ENCODE peak calls at places on chromosomes 16 and 17, in four cellular contexts. L, I, R and S are unnamed samples.

GRCh38 chr17:27353469-27354050 is 59.6 kb downstream of the WSB1 start:
- DNase-seq in L (peak), I (peak), R (peak), S (peak)

GRCh38 chr17:40283662-40284061 is 4.0 kb upstream of the CDC6 start:
- DNase-seq in L (no peak), I (no peak), R (no peak), S (no peak)

GRCh38 chr17:44000871-44001460 is 3.5 kb upstream of the NAGS start:
- DNase-seq in L (no peak), I (no peak), R (no peak), S (no peak)

GRCh38 chr16:48160575-48160974 is 4.8 kb upstream of the ABCC12 start:
- DNase-seq in L (no peak), I (no peak), R (no peak), S (no peak)

GRCh38 chr17:32161029-32161428 is 18.7 kb downstream of the RHOT1 start:
- DNase-seq in L (no peak), I (no peak), R (no peak), S (no peak)

GRCh38 chr17:4945176-4945943 is 3.0 kb downstream of the PFN1 start:
- DNase-seq in L (no peak), I (peak), R (peak), S (peak)

GRCh38 chr17:80313160-80313829 is 52.6 kb downstream of the RNF213 start:
- DNase-seq in L (no peak), I (no peak), R (no peak), S (no peak)

GRCh38 chr17:38344127-38344745 is 480 bp upstream of the GPR179 start:
- DNase-seq in L (no peak), I (no peak), R (no peak), S (no peak)

GRCh38 chr16:86396918-86397317 is 113.4 kb upstream of the FOXF1 start:
- DNase-seq in L (no peak), I (no peak), R (no peak), S (no peak)
- TF ChIP-seq CBFB in L (no peak), I (no peak), R (no peak), S (no peak)

DNA sequence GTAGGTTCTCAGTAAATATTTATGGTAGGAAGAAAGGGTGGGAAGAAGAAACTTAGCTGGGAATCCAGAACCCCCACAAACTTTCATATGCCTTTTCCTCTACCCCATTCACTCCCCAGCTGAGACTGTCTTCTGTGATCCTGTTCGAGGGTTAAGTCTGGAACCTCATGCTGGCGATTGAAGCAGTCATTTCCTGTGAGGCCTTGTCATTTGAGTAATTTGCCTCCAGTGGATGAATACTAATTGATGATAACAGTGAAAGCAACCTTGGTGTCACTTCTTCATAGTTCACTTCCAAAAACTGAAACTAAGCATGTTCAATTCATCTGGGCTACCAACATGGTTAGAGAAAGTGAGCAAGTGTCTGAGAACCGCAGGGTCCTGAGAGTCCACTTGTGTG is 401.2 kb downstream of the CDH13 start:
- DNase-seq in L (no peak), I (no peak), R (no peak), S (no peak)
- TF ChIP-seq TCF7 in L (no peak), I (no peak), R (no peak), S (no peak)

GRCh38 chr16:85928411-85928820 is 29.5 kb downstream of the IRF8 start:
- DNase-seq in L (no peak), I (no peak), R (no peak), S (no peak)

GRCh38 chr16:85927326-85927725 is 28.4 kb downstream of the IRF8 start:
- DNase-seq in L (no peak), I (no peak), R (no peak), S (no peak)

GRCh38 chr16:85927938-85928337 is 29.0 kb downstream of the IRF8 start:
- DNase-seq in L (no peak), I (no peak), R (no peak), S (no peak)

GRCh38 chr16:85930321-85930720 is 31.4 kb downstream of the IRF8 start:
- DNase-seq in L (no peak), I (no peak), R (no peak), S (no peak)

GRCh38 chr16:85929259-85929704 is 30.3 kb downstream of the IRF8 start:
- DNase-seq in L (no peak), I (no peak), R (no peak), S (no peak)
- TF ChIP-seq CBFB in L (no peak), I (no peak), R (no peak), S (no peak)

DNA sequence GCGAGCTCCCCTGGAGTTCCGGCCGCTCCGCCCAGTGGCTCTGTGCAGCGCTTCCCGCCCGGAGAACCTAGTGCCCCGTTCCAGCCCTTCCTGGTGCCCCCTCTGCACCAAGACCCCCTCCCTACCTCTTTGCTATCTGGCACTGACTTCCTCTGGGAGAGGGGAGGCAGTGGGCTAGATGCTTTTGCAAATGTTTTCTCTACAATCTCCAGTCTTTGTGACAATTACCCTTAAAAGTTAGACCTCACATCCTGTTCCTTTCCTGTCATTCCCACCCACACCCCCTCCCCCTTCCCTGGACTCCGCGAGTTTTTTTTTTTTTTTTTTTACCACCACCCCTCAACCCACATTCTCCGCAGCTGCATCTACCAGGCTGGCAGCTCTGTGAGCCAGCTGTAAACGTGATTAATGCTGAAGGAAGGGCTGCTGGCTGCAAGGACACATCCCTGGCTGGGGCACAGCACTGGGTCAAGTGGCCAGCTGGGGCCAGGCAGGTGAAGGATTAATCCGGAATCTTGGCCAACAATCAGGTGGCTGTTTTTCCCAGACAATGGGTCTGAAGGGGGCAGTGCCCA is 101.5 kb downstream of the MGAT5B start:
- DNase-seq in L (peak), I (no peak), R (no peak), S (no peak)
- TF ChIP-seq TCF7 in L (no peak), I (no peak), R (no peak), S (no peak)

GRCh38 chr16:50440531-50440930 is 71.7 kb upstream of the BRD7 start:
- DNase-seq in L (no peak), I (no peak), R (no peak), S (no peak)

GRCh38 chr16:50440991-50441390 is 72.2 kb upstream of the BRD7 start:
- DNase-seq in L (no peak), I (no peak), R (no peak), S (no peak)

GRCh38 chr16:50434872-50435478 is 66.2 kb upstream of the BRD7 start:
- DNase-seq in L (no peak), I (no peak), R (peak), S (no peak)

GRCh38 chr16:50436271-50436670 is 67.5 kb upstream of the BRD7 start:
- DNase-seq in L (no peak), I (no peak), R (no peak), S (no peak)

GRCh38 chr16:50438041-50438437 is 69.3 kb upstream of the BRD7 start:
- DNase-seq in L (no peak), I (no peak), R (peak), S (no peak)
- TF ChIP-seq CBFB in L (no peak), I (no peak), R (no peak), S (no peak)

GRCh38 chr16:10200823-10201571 is 18.8 kb upstream of the GRIN2A start:
- DNase-seq in L (no peak), I (no peak), R (no peak), S (no peak)

GRCh38 chr16:10202650-10203049 is 20.4 kb upstream of the GRIN2A start:
- DNase-seq in L (peak), I (peak), R (no peak), S (no peak)

GRCh38 chr16:10206215-10206614 is 24.0 kb upstream of the GRIN2A start:
- DNase-seq in L (no peak), I (no peak), R (no peak), S (peak)

GRCh38 chr16:10206865-10207264 is 24.6 kb upstream of the GRIN2A start:
- DNase-seq in L (no peak), I (no peak), R (no peak), S (no peak)

GRCh38 chr16:10205688-10206087 is 23.5 kb upstream of the GRIN2A start:
- DNase-seq in L (no peak), I (no peak), R (no peak), S (peak)
- TF ChIP-seq TCF7 in L (no peak), I (no peak), R (no peak), S (no peak)

GRCh38 chr17:73465851-73466250 is 154.1 kb upstream of the CDC42EP4 start:
- DNase-seq in L (no peak), I (no peak), R (no peak), S (no peak)

GRCh38 chr17:73459980-73460379 is 148.2 kb upstream of the CDC42EP4 start:
- DNase-seq in L (no peak), I (no peak), R (no peak), S (no peak)

GRCh38 chr17:73464447-73464846 is 152.6 kb upstream of the CDC42EP4 start:
- DNase-seq in L (no peak), I (no peak), R (no peak), S (no peak)

GRCh38 chr17:73465130-73465529 is 153.3 kb upstream of the CDC42EP4 start:
- DNase-seq in L (no peak), I (no peak), R (no peak), S (no peak)

GRCh38 chr17:73462830-73463229 is 151.0 kb upstream of the CDC42EP4 start:
- DNase-seq in L (no peak), I (no peak), R (no peak), S (no peak)
- TF ChIP-seq CBFB in L (no peak), I (no peak), R (no peak), S (no peak)

GRCh38 chr16:67666538-67667433 is at the start of the genes C16orf86 and ENKD1:
- DNase-seq in L (peak), I (peak), R (peak), S (no peak)

GRCh38 chr16:67667817-67668494 is 1.3 kb downstream of the C16orf86 start:
- DNase-seq in L (peak), I (peak), R (peak), S (peak)

GRCh38 chr16:67666032-67666537 is 465 bp downstream of the ENKD1 start:
- DNase-seq in L (peak), I (peak), R (peak), S (no peak)

GRCh38 chr16:67668495-67669157 is 2.0 kb downstream of the C16orf86 start:
- DNase-seq in L (no peak), I (peak), R (no peak), S (no peak)

DNA sequence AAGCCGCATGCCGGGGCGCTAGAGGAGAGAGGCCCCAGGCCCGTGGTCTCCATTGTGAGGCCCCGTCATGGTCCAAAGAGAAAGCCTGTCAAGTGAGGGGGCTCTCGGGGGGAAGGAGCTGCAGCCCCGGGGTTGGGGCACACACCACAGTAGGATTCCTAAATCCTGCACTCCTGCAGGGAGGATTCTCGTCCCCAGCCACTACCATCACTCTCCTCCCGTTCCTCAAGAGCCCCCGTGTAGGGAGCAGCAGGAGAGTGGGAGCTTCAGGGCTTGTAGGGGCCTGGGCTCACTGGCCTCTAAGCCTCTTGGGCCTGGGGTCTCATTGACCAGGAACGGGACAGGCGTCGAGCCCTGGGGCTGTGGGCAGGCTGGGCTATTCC is 811 bp downstream of the C16orf86 start:
- DNase-seq in L (no peak), I (no peak), R (no peak), S (no peak)
- TF ChIP-seq TCF7 in L (no peak), I (no peak), R (no peak), S (no peak)

DNA sequence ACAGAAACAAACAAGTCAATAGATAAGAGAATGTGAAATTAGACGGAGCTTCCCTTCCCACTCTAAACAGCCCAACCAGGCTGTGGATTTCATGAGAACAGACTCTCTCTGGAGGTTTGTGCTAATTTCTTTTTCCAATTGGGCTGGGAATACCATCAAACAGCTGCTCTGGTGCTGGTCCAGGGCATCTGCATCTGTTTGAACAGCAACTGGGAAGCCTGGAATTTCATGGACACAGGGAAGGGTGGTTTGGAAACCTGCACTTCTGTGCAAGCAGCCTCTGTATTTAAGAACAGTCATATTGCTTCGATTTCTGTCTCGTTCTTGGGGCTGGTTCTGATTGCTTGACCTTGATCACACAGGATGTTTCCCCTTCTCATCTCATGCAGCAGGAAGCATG is 88.7 kb downstream of the FOXL1 start:
- DNase-seq in L (no peak), I (no peak), R (no peak), S (no peak)
- TF ChIP-seq CBFB in L (no peak), I (no peak), R (no peak), S (no peak)